ENCODE peak calls at places on chromosomes 13 and 19, in nine cellular contexts. Y, J, U, S, K, P, B, I and T are unnamed samples.

GRCh38 chr13:60679928-60680693 is 283.1 kb downstream of the TDRD3 start:
- DNase-seq in Y (no peak), J (no peak), U (no peak), S (no peak), K (no peak), P (no peak), B (no peak), I (no peak), T (no peak)

GRCh38 chr13:32205426-32206096 is 109.6 kb downstream of the ZAR1L start:
- DNase-seq in Y (no peak), J (no peak), U (peak), S (no peak), K (peak), P (no peak), B (no peak), I (no peak), T (no peak)

GRCh38 chr19:45294291-45295029 is 28.2 kb downstream of the CKM start:
- DNase-seq in Y (no peak), J (no peak), U (peak), S (no peak), K (no peak), P (no peak), B (no peak), I (no peak), T (no peak)

GRCh38 chr13:109784590-109785140 is 1.7 kb downstream of the IRS2 start:
- DNase-seq in Y (no peak), J (no peak), U (peak), S (no peak), K (peak), P (peak), B (no peak), I (peak), T (peak)

GRCh38 chr19:8302357-8302691 is 5.8 kb downstream of the CD320 start:
- DNase-seq in Y (no peak), J (peak), U (no peak), S (no peak), K (no peak), P (peak), B (no peak), I (no peak), T (no peak)

GRCh38 chr13:27980280-27980998 is 8.1 kb downstream of the URAD start:
- DNase-seq in Y (no peak), J (no peak), U (no peak), S (no peak), K (no peak), P (peak), B (no peak), I (no peak), T (no peak)

GRCh38 chr13:69324109-69324886 is 783.3 kb upstream of the ATXN8OS start:
- DNase-seq in Y (no peak), J (no peak), U (peak), S (peak), K (peak), P (no peak), B (no peak), I (peak), T (no peak)

GRCh38 chr19:11044436-11044835 is 44.8 kb upstream of the LDLR start:
- DNase-seq in Y (no peak), J (no peak), U (no peak), S (no peak), K (no peak), P (no peak), B (no peak), I (no peak), T (no peak)

GRCh38 chr13:98535501-98536357 is 41.2 kb downstream of the STK24 start:
- DNase-seq in Y (no peak), J (no peak), U (no peak), S (no peak), K (peak), P (no peak), B (no peak), I (no peak), T (no peak)

GRCh38 chr19:3184847-3185481 is 766 bp upstream of the NCLN start:
- DNase-seq in Y (no peak), J (peak), U (peak), S (peak), K (peak), P (peak), B (no peak), I (peak), T (no peak)

GRCh38 chr13:39410089-39410901 is 192.7 kb downstream of the LHFPL6 start:
- DNase-seq in Y (no peak), J (no peak), U (no peak), S (no peak), K (peak), P (no peak), B (no peak), I (no peak), T (no peak)

GRCh38 chr13:42752731-42753130 is 28.7 kb upstream of the FAM216B start:
- DNase-seq in Y (no peak), J (no peak), U (no peak), S (no peak), K (peak), P (no peak), B (no peak), I (no peak), T (no peak)

GRCh38 chr13:113589961-113590339 is 5.4 kb downstream of the TFDP1 start:
- DNase-seq in Y (no peak), J (no peak), U (no peak), S (no peak), K (no peak), P (peak), B (no peak), I (no peak), T (no peak)

GRCh38 chr13:77767413-77767812 is 69.9 kb downstream of the SLAIN1 start:
- DNase-seq in Y (no peak), J (no peak), U (peak), S (no peak), K (no peak), P (no peak), B (no peak), I (no peak), T (no peak)

GRCh38 chr19:58274771-58275199 is 4.0 kb upstream of the ZNF8 start:
- DNase-seq in Y (no peak), J (no peak), U (no peak), S (peak), K (peak), P (peak), B (no peak), I (no peak), T (no peak)

GRCh38 chr19:13847033-13847899 is 29.7 kb upstream of the NANOS3 start:
- DNase-seq in Y (no peak), J (peak), U (peak), S (peak), K (peak), P (peak), B (no peak), I (peak), T (peak)

GRCh38 chr13:45879666-45880065 is 28.1 kb upstream of the SIAH3 start:
- DNase-seq in Y (no peak), J (no peak), U (no peak), S (peak), K (no peak), P (no peak), B (no peak), I (no peak), T (no peak)

GRCh38 chr19:48900477-48901452 is 653 bp downstream of the NUCB1 start:
- DNase-seq in Y (no peak), J (no peak), U (no peak), S (no peak), K (peak), P (no peak), B (no peak), I (no peak), T (peak)

GRCh38 chr13:24984134-24984533 is 111.8 kb upstream of the PABPC3 start:
- DNase-seq in Y (no peak), J (no peak), U (no peak), S (no peak), K (no peak), P (no peak), B (no peak), I (no peak), T (no peak)

GRCh38 chr19:29290853-29291252 is 77.9 kb upstream of the UQCRFS1 start:
- DNase-seq in Y (no peak), J (no peak), U (no peak), S (no peak), K (no peak), P (no peak), B (no peak), I (no peak), T (no peak)

GRCh38 chr13:31209172-31209818 is 9.5 kb downstream of the B3GLCT start:
- DNase-seq in Y (no peak), J (peak), U (peak), S (peak), K (peak), P (no peak), B (no peak), I (peak), T (no peak)

GRCh38 chr13:48094404-48094780 is 512 bp downstream of the MED4 start:
- DNase-seq in Y (no peak), J (no peak), U (no peak), S (no peak), K (peak), P (no peak), B (no peak), I (no peak), T (no peak)

GRCh38 chr13:83620535-83621220 is 261.6 kb downstream of the SLITRK1 start:
- DNase-seq in Y (no peak), J (no peak), U (no peak), S (peak), K (peak), P (no peak), B (no peak), I (no peak), T (no peak)

GRCh38 chr13:77810430-77810829 is 108.2 kb downstream of the EDNRB start:
- DNase-seq in Y (no peak), J (no peak), U (no peak), S (peak), K (peak), P (no peak), B (no peak), I (no peak), T (no peak)

GRCh38 chr19:4389511-4390016 is 10.8 kb downstream of the SH3GL1 start:
- DNase-seq in Y (no peak), J (no peak), U (no peak), S (no peak), K (no peak), P (no peak), B (no peak), I (no peak), T (no peak)

GRCh38 chr13:50990540-50991506 is 81.2 kb downstream of the RNASEH2B start:
- DNase-seq in Y (peak), J (peak), U (no peak), S (no peak), K (no peak), P (no peak), B (no peak), I (peak), T (no peak)

GRCh38 chr19:43300206-43300605 is 30.9 kb upstream of the PSG9 start:
- DNase-seq in Y (no peak), J (no peak), U (no peak), S (no peak), K (no peak), P (no peak), B (no peak), I (no peak), T (no peak)

GRCh38 chr13:43805071-43805468 is 18.3 kb upstream of the ENOX1 start:
- DNase-seq in Y (no peak), J (no peak), U (no peak), S (peak), K (peak), P (no peak), B (no peak), I (no peak), T (no peak)

GRCh38 chr19:34482380-34483250 is 1.1 kb downstream of the WTIP start:
- DNase-seq in Y (no peak), J (no peak), U (no peak), S (no peak), K (peak), P (no peak), B (no peak), I (no peak), T (no peak)

GRCh38 chr19:42313096-42313839 is at the start of gene TMEM145:
- DNase-seq in Y (no peak), J (no peak), U (no peak), S (peak), K (peak), P (no peak), B (no peak), I (peak), T (peak)